ENCODE peak calls at places on chromosomes 3 and 15, in nine cellular contexts. T is pancreas; I is CD8-positive, alpha-beta T cell; Q is thyroid gland; P is gastrocnemius medialis; B is adrenal gland; G is fibroblast of lung; C is AG04450; K is colonic mucosa. U is an unnamed sample.

GRCh38 chr3:16824085-16824696 is 60.6 kb upstream of the PLCL2 start:
- DNase-seq in B (no peak), K (no peak), G (no peak), I (no peak), C (no peak), T (no peak), Q (no peak), P (no peak), U (no peak)

GRCh38 chr3:3635109-3635508 is 164.1 kb upstream of the LRRN1 start:
- DNase-seq in G (no peak), I (no peak), P (no peak), B (no peak), C (no peak), T (no peak), Q (no peak), K (no peak), U (no peak)

GRCh38 chr3:13259831-13260230 is 160.3 kb downstream of the NUP210 start:
- DNase-seq in G (no peak), Q (no peak), B (no peak), K (no peak), P (no peak), C (no peak), I (no peak), T (no peak), U (no peak)

GRCh38 chr15:91909574-91909973 is 56.1 kb downstream of the SLCO3A1 start:
- DNase-seq in G (no peak), I (no peak), Q (no peak), C (no peak), T (no peak), K (no peak), B (no peak), P (no peak), U (no peak)

GRCh38 chr3:64340636-64341240 is 115.5 kb upstream of the PRICKLE2 start:
- DNase-seq in Q (no peak), I (no peak), P (no peak), B (no peak), G (peak; percentile 95), K (no peak), C (peak; percentile 74), T (no peak), U (no peak)

GRCh38 chr3:31184257-31185003 is 290.0 kb upstream of the GADL1 start:
- DNase-seq in I (no peak), P (no peak), C (no peak), T (no peak), B (no peak), K (no peak), G (peak; percentile 35), Q (no peak), U (no peak)

GRCh38 chr3:148957586-148957985 is 33.8 kb upstream of the GYG1 start:
- DNase-seq in I (no peak), K (no peak), C (no peak), Q (no peak), T (no peak), G (no peak), P (no peak), B (no peak), U (no peak)

GRCh38 chr15:45120081-45120972 is 6.2 kb downstream of the DUOXA2 start:
- DNase-seq in P (no peak), B (no peak), G (no peak), Q (peak; percentile 30), I (no peak), K (no peak), T (no peak), C (no peak), U (no peak)

GRCh38 chr3:64408770-64409169 is 183.5 kb upstream of the PRICKLE2 start:
- DNase-seq in K (no peak), T (no peak), Q (no peak), B (no peak), C (no peak), G (no peak), P (no peak), I (no peak), U (no peak)

GRCh38 chr15:62649793-62650420 is 392.6 kb upstream of the TPM1 start:
- DNase-seq in C (no peak), B (peak; percentile 60), P (no peak), Q (peak; percentile 64), I (no peak), T (no peak), K (no peak), G (peak; percentile 72), U (peak; percentile 45)

GRCh38 chr3:8441969-8442559 is 59.6 kb upstream of the LMCD1 start:
- DNase-seq in I (no peak), P (no peak), G (peak; percentile 72), C (peak; percentile 48), T (peak; percentile 41), K (peak; percentile 32), B (peak; percentile 16), Q (peak; percentile 4), U (no peak)

GRCh38 chr3:134332344-134332743 is 41.9 kb downstream of the AMOTL2 start:
- DNase-seq in B (no peak), Q (peak; percentile 1), I (no peak), K (no peak), T (no peak), G (no peak), P (no peak), C (no peak), U (no peak)

GRCh38 chr15:57320543-57321220 is 55.6 kb upstream of the CGNL1 start:
- DNase-seq in T (no peak), G (peak; percentile 82), K (no peak), I (no peak), P (no peak), C (no peak), B (peak; percentile 41), Q (no peak), U (no peak)

GRCh38 chr3:16354291-16354690 is 89.3 kb downstream of the OXNAD1 start:
- DNase-seq in G (no peak), B (no peak), P (peak; percentile 24), T (no peak), C (no peak), Q (no peak), I (no peak), K (no peak), U (no peak)

GRCh38 chr3:107982165-107982564 is 108.7 kb downstream of the CD47 start:
- DNase-seq in T (no peak), B (no peak), I (no peak), C (no peak), P (no peak), K (no peak), G (no peak), Q (no peak), U (no peak)

GRCh38 chr3:159271799-159272512 is 470.1 kb downstream of the MFSD1 start:
- DNase-seq in K (no peak), B (no peak), P (no peak), I (no peak), G (no peak), C (no peak), T (no peak), Q (no peak), U (no peak)

GRCh38 chr3:159263750-159264561 is 462.1 kb downstream of the MFSD1 start:
- DNase-seq in P (no peak), I (no peak), K (no peak), B (peak; percentile 44), C (no peak), Q (no peak), G (peak; percentile 42), T (peak; percentile 20), U (peak; percentile 24)

GRCh38 chr3:159265705-159266104 is 463.9 kb downstream of the MFSD1 start:
- DNase-seq in I (no peak), T (no peak), G (peak; percentile 80), B (no peak), K (no peak), C (no peak), P (no peak), Q (no peak), U (no peak)

DNA sequence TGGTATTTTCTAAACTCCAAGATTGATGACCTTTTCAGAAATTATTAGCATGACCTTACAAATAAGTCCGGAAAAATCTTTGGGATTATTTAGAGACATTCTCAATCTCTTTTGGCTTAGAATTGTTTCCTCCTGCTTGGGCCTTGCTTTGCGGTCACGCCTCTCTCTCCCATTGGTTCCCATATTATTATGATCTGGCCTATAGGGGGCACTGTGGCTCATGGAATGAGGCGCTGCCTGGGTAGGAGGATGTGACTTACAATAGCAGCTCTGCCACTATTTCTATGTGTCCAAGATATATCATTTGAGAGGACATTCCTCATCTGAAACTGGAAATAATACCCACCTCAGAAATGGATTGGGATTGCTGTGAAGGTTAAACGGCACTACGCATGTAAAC is 464.9 kb downstream of the MFSD1 start:
- DNase-seq in Q (no peak), C (no peak), T (no peak), B (peak; percentile 4), P (no peak), K (peak; percentile 38), I (no peak), G (no peak), U (no peak)
- TF ChIP-seq CTCF in Q (no peak), C (no peak), T (no peak), B (peak; percentile 31), P (no peak), K (no peak), I (no peak), G (no peak), U (peak; percentile 51)

GRCh38 chr3:147379651-147380050 is 26.7 kb downstream of the ZIC4 start:
- DNase-seq in Q (no peak), K (no peak), P (no peak), C (no peak), B (no peak), G (no peak), I (no peak), T (no peak), U (no peak)
- H3K27me3 ChIP-seq in Q (peaks cover 9% of the 10 kb centered on the region), K (peaks cover 49% of the 10 kb centered on the region), P (peaks cover 31% of the 10 kb centered on the region), C (peaks cover 85% of the 10 kb centered on the region), B (peaks cover 75% of the 10 kb centered on the region), G (peaks cover 49% of the 10 kb centered on the region), I (peaks cover 16% of the 10 kb centered on the region), T (peaks cover 3% of the 10 kb centered on the region), U (peaks cover 87% of the 10 kb centered on the region)

DNA sequence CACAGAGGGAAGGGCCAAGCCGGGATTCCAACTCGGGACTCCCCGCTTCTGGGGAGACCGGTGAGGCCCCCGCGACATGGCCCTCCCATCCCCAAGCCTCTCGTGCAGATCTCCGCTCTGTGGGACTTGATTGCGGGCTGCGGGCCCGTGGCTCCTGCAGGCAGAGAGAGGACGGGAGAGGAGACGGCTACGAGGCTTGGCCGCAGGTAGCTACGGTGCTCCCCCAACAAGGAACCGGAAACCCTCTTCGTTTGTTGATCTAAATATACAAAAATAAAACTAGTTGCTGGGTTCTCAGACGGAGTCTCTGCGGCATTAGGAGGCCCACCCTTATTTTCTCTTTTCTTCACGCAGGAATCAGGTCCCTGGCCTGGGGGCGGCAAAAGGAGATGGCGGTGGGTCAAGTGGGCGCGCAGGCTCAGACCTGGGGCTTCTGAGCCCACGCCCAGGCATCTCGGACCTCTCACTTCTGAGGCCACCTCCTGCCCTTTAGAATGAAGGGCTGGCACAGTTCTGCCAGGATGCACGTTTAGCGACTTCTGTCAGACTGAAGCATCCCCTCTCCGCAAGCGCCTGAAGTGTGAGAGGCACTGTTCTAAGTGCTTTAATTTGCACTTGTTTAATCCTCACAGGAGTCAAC is 10.9 kb downstream of the GNB5 start:
- DNase-seq in C (no peak), I (peak; percentile 41), P (no peak), Q (peak; percentile 32), K (no peak), B (no peak), T (no peak), G (no peak), U (no peak)
- H3K27ac ChIP-seq in C (peak overlapping the region; percentile 22), I (peak overlapping the region; percentile 99), P (peak overlapping the region; percentile 68), Q (peak overlapping the region; percentile 60), K (peak overlapping the region; percentile 73), B (peak overlapping the region; percentile 95), T (peak overlapping the region; percentile 87), G (peak overlapping the region; percentile 82), U (peak overlapping the region; percentile 88)

DNA sequence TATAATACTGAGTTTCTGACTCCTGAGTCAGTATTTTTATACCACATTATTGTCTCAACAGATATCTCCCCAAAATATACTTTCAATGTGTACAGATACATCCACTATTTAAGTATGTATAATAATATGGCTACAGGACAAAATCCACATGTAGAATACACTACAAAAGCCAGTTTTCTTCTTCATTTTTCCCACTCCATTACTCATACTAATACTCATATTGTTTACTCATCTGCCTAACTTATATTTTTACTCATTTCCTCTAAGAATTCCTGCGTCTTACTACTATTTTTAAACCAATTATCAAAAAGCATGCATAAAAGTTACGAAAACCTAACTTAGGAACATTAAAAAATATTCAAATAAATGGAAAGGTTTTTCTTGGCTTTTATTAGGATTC is 440.8 kb downstream of the ZNF385D start:
- DNase-seq in T (no peak), P (no peak), C (no peak), Q (no peak), B (no peak), K (no peak), I (no peak), G (peak; percentile 12), U (no peak)
- TF ChIP-seq CTCF in T (no peak), P (no peak), C (no peak), Q (no peak), B (no peak), K (no peak), I (no peak), G (no peak), U (no peak)